ENCODE peak calls at places on chromosomes 12 and 14, in five cellular contexts. One of them, this sample, is unnamed.
A peak's percentile ranks its signal among the peaks of the same experiment; 100 is the strongest.

GRCh38 chr12:57620936-57621496 is 9.8 kb downstream of the ARHGEF25 start:
- DNase-seq in aorta: no peak
- DNase-seq in stimulated activated naive CD8-positive, alpha-beta T cell treated with anti-CD3 and anti-CD28 coated beads, Interleukin-15, Interleukin-2, amounts not matched to agents 100 U/mL and 50 U/mL, for 24 hours: no peak
- DNase-seq in T-helper 2 cell: no peak
- DNase-seq in AG08396: peak; percentile 64
- DNase-seq in this sample: no peak

GRCh38 chr12:121145221-121145620 is 12.5 kb downstream of the P2RX7 start:
- DNase-seq in T-helper 2 cell: no peak
- DNase-seq in AG08396: no peak
- DNase-seq in stimulated activated naive CD8-positive, alpha-beta T cell treated with anti-CD3 and anti-CD28 coated beads, Interleukin-15, Interleukin-2, amounts not matched to agents 100 U/mL and 50 U/mL, for 24 hours: peak; percentile 22
- DNase-seq in aorta: no peak
- DNase-seq in this sample: no peak

GRCh38 chr12:21521541-21521940 is 4.6 kb upstream of the SPX start:
- DNase-seq in AG08396: no peak
- DNase-seq in aorta: no peak
- DNase-seq in T-helper 2 cell: no peak
- DNase-seq in stimulated activated naive CD8-positive, alpha-beta T cell treated with anti-CD3 and anti-CD28 coated beads, Interleukin-15, Interleukin-2, amounts not matched to agents 100 U/mL and 50 U/mL, for 24 hours: no peak
- DNase-seq in this sample: no peak

GRCh38 chr12:121289962-121290361 is 6.5 kb downstream of the CAMKK2 start:
- DNase-seq in AG08396: no peak
- DNase-seq in stimulated activated naive CD8-positive, alpha-beta T cell treated with anti-CD3 and anti-CD28 coated beads, Interleukin-15, Interleukin-2, amounts not matched to agents 100 U/mL and 50 U/mL, for 24 hours: no peak
- DNase-seq in aorta: no peak
- DNase-seq in T-helper 2 cell: no peak
- DNase-seq in this sample: no peak

GRCh38 chr12:85920324-85920947 is 46.3 kb downstream of the NTS start:
- DNase-seq in AG08396: peak; percentile 3
- DNase-seq in T-helper 2 cell: no peak
- DNase-seq in stimulated activated naive CD8-positive, alpha-beta T cell treated with anti-CD3 and anti-CD28 coated beads, Interleukin-15, Interleukin-2, amounts not matched to agents 100 U/mL and 50 U/mL, for 24 hours: no peak
- DNase-seq in aorta: no peak
- DNase-seq in this sample: peak; percentile 41

GRCh38 chr12:115570271-115570777 is 707.2 kb downstream of the MED13L start:
- DNase-seq in AG08396: no peak
- DNase-seq in aorta: no peak
- DNase-seq in stimulated activated naive CD8-positive, alpha-beta T cell treated with anti-CD3 and anti-CD28 coated beads, Interleukin-15, Interleukin-2, amounts not matched to agents 100 U/mL and 50 U/mL, for 24 hours: no peak
- DNase-seq in T-helper 2 cell: no peak
- DNase-seq in this sample: no peak

GRCh38 chr12:11839093-11839641 is 189.7 kb downstream of the ETV6 start:
- DNase-seq in T-helper 2 cell: no peak
- DNase-seq in stimulated activated naive CD8-positive, alpha-beta T cell treated with anti-CD3 and anti-CD28 coated beads, Interleukin-15, Interleukin-2, amounts not matched to agents 100 U/mL and 50 U/mL, for 24 hours: no peak
- DNase-seq in aorta: no peak
- DNase-seq in AG08396: no peak
- DNase-seq in this sample: no peak

GRCh38 chr12:114864688-114865685 is 181.0 kb upstream of the TBX3 start:
- DNase-seq in AG08396: no peak
- DNase-seq in aorta: no peak
- DNase-seq in stimulated activated naive CD8-positive, alpha-beta T cell treated with anti-CD3 and anti-CD28 coated beads, Interleukin-15, Interleukin-2, amounts not matched to agents 100 U/mL and 50 U/mL, for 24 hours: no peak
- DNase-seq in T-helper 2 cell: no peak
- DNase-seq in this sample: no peak

GRCh38 chr12:116121453-116121871 is 156.0 kb downstream of the MED13L start:
- DNase-seq in stimulated activated naive CD8-positive, alpha-beta T cell treated with anti-CD3 and anti-CD28 coated beads, Interleukin-15, Interleukin-2, amounts not matched to agents 100 U/mL and 50 U/mL, for 24 hours: no peak
- DNase-seq in AG08396: no peak
- DNase-seq in aorta: no peak
- DNase-seq in T-helper 2 cell: no peak
- DNase-seq in this sample: peak; percentile 50

GRCh38 chr14:76531085-76531484 is 155.1 kb downstream of the ESRRB start:
- DNase-seq in AG08396: no peak
- DNase-seq in T-helper 2 cell: no peak
- DNase-seq in stimulated activated naive CD8-positive, alpha-beta T cell treated with anti-CD3 and anti-CD28 coated beads, Interleukin-15, Interleukin-2, amounts not matched to agents 100 U/mL and 50 U/mL, for 24 hours: no peak
- DNase-seq in aorta: no peak
- DNase-seq in this sample: no peak

GRCh38 chr12:71636704-71637115 is 26.9 kb downstream of the ZFC3H1 start:
- DNase-seq in aorta: no peak
- DNase-seq in AG08396: peak; percentile 36
- DNase-seq in stimulated activated naive CD8-positive, alpha-beta T cell treated with anti-CD3 and anti-CD28 coated beads, Interleukin-15, Interleukin-2, amounts not matched to agents 100 U/mL and 50 U/mL, for 24 hours: no peak
- DNase-seq in T-helper 2 cell: peak; percentile 13
- DNase-seq in this sample: peak; percentile 60

GRCh38 chr12:55932546-55932919 is 1.6 kb downstream of the DGKA start:
- DNase-seq in T-helper 2 cell: peak; percentile 47
- DNase-seq in AG08396: peak; percentile 33
- DNase-seq in aorta: no peak
- DNase-seq in stimulated activated naive CD8-positive, alpha-beta T cell treated with anti-CD3 and anti-CD28 coated beads, Interleukin-15, Interleukin-2, amounts not matched to agents 100 U/mL and 50 U/mL, for 24 hours: peak; percentile 44
- DNase-seq in this sample: peak; percentile 31

GRCh38 chr12:71461787-71462328 is 22.3 kb downstream of the LGR5 start:
- DNase-seq in aorta: no peak
- DNase-seq in stimulated activated naive CD8-positive, alpha-beta T cell treated with anti-CD3 and anti-CD28 coated beads, Interleukin-15, Interleukin-2, amounts not matched to agents 100 U/mL and 50 U/mL, for 24 hours: no peak
- DNase-seq in T-helper 2 cell: no peak
- DNase-seq in AG08396: no peak
- DNase-seq in this sample: no peak

GRCh38 chr12:30827406-30828055 is 72.8 kb upstream of the CAPRIN2 start:
- DNase-seq in AG08396: no peak
- DNase-seq in stimulated activated naive CD8-positive, alpha-beta T cell treated with anti-CD3 and anti-CD28 coated beads, Interleukin-15, Interleukin-2, amounts not matched to agents 100 U/mL and 50 U/mL, for 24 hours: no peak
- DNase-seq in T-helper 2 cell: no peak
- DNase-seq in aorta: no peak
- DNase-seq in this sample: no peak

GRCh38 chr12:95829395-95829794 is 29.4 kb upstream of the SNRPF start:
- DNase-seq in AG08396: no peak
- DNase-seq in aorta: no peak
- DNase-seq in T-helper 2 cell: no peak
- DNase-seq in stimulated activated naive CD8-positive, alpha-beta T cell treated with anti-CD3 and anti-CD28 coated beads, Interleukin-15, Interleukin-2, amounts not matched to agents 100 U/mL and 50 U/mL, for 24 hours: no peak
- DNase-seq in this sample: no peak

GRCh38 chr12:1662761-1663439 is 28.0 kb upstream of the ADIPOR2 start:
- DNase-seq in T-helper 2 cell: peak; percentile 18
- DNase-seq in aorta: no peak
- DNase-seq in stimulated activated naive CD8-positive, alpha-beta T cell treated with anti-CD3 and anti-CD28 coated beads, Interleukin-15, Interleukin-2, amounts not matched to agents 100 U/mL and 50 U/mL, for 24 hours: no peak
- DNase-seq in AG08396: no peak
- DNase-seq in this sample: peak; percentile 22

GRCh38 chr12:113273053-113273725 is 51.9 kb downstream of the TPCN1 start:
- DNase-seq in stimulated activated naive CD8-positive, alpha-beta T cell treated with anti-CD3 and anti-CD28 coated beads, Interleukin-15, Interleukin-2, amounts not matched to agents 100 U/mL and 50 U/mL, for 24 hours: no peak
- DNase-seq in T-helper 2 cell: no peak
- DNase-seq in aorta: peak; percentile 59
- DNase-seq in AG08396: peak; percentile 46
- DNase-seq in this sample: no peak

This sample was measured in GM03348.